ENCODE peak calls at places on chromosomes 3 and 15, in six cellular contexts. Q, L, M, E, Y and V are unnamed samples. For H3K27me3, the result is how much of the 10 kb centered on the place peaks cover.

GRCh38 chr3:108051005-108051404 is 39.8 kb downstream of the CD47 start:
- DNase-seq in Q (no peak), L (no peak), M (no peak), E (no peak), Y (no peak), V (no peak)

GRCh38 chr15:44811347-44811746 is 75.0 kb downstream of the TRIM69 start:
- DNase-seq in Q (no peak), L (peak), M (no peak), E (no peak), Y (no peak), V (no peak)

GRCh38 chr15:85507114-85507513 is 126.7 kb downstream of the AKAP13 start:
- DNase-seq in Q (no peak), L (no peak), M (no peak), E (no peak), Y (no peak), V (no peak)

GRCh38 chr3:144343777-144344176 is 372.2 kb downstream of the DIPK2A start:
- DNase-seq in Q (no peak), L (no peak), M (no peak), E (no peak), Y (no peak), V (no peak)

GRCh38 chr15:70576683-70577082 is 186.7 kb downstream of the UACA start:
- DNase-seq in Q (no peak), L (no peak), M (no peak), E (no peak), Y (no peak), V (no peak)

GRCh38 chr15:62392411-62392810 is 227.3 kb upstream of the C2CD4B start:
- DNase-seq in Q (peak), L (no peak), M (no peak), E (no peak), Y (no peak), V (no peak)

GRCh38 chr3:73546961-73547360 is 77.8 kb downstream of the PDZRN3 start:
- DNase-seq in Q (no peak), L (no peak), M (no peak), E (no peak), Y (no peak), V (no peak)

GRCh38 chr3:158360756-158361448 is 210.1 kb upstream of the MLF1 start:
- DNase-seq in Q (no peak), L (no peak), M (no peak), E (no peak), Y (no peak), V (no peak)

GRCh38 chr15:94042163-94042954 is 189.0 kb upstream of the MCTP2 start:
- DNase-seq in Q (no peak), L (no peak), M (no peak), E (no peak), Y (no peak), V (no peak)

GRCh38 chr15:51366911-51367310 is 25.5 kb downstream of the GLDN start:
- DNase-seq in Q (no peak), L (no peak), M (no peak), E (no peak), Y (no peak), V (no peak)

GRCh38 chr3:135020181-135020580 is 225.1 kb downstream of the EPHB1 start:
- DNase-seq in Q (no peak), L (no peak), M (no peak), E (no peak), Y (no peak), V (no peak)

GRCh38 chr3:141952611-141953010 is 76.2 kb downstream of the ATP1B3 start:
- DNase-seq in Q (no peak), L (no peak), M (no peak), E (no peak), Y (no peak), V (no peak)

GRCh38 chr15:40190591-40190990 is 29.7 kb downstream of the BUB1B start:
- DNase-seq in Q (no peak), L (no peak), M (no peak), E (no peak), Y (no peak), V (no peak)

GRCh38 chr3:63351159-63352007 is 73.3 kb downstream of the SYNPR start:
- DNase-seq in Q (peak), L (peak), M (peak), E (no peak), Y (no peak), V (no peak)

GRCh38 chr3:182482692-182483091 is 310.6 kb upstream of the ATP11B start:
- DNase-seq in Q (no peak), L (no peak), M (no peak), E (no peak), Y (no peak), V (no peak)

DNA sequence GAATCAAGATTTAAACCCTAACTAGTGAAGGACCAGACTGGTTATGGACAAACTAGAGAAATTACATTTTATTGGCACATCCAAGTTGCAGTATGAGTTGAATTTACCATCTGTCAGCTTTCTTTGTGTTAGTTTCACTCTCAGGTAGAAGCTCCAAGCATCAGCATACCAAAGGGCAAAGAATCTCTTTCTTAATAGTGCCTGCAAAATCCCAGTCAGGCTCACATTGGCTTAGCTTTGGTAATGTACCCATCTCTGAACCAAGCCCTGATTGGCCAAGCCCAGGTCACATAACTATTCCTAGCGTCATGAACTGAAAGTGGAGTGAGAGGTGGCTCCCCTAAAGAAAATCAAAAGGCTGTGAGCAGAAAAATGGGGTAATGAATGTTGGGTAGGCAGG is 66.9 kb downstream of the CCNL1 start:
- DNase-seq in Q (peak), L (no peak), M (no peak), E (no peak), Y (no peak), V (no peak)
- H3K4me3 ChIP-seq in Q (no peak), L (no peak), M (no peak), E (no peak), Y (no peak), V (no peak)

DNA sequence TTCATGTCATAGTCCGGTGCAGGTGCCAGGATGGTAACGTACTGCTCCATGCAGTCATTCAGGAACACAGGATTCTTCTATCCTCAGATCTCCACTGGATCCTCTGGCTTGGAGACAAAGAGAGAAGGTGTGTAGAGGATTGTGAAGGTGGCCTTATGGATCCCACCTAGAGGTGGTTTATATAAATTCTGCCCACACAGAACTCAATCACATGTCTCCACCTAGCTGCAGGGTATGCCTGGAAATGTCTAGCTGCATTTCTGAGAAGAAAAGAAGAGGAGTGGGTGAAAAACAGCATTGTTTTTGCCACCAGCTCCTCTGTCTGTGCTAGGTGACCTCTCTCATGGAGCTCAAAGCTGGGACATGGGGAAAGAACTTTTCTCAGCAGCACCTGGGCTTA is 478.7 kb downstream of the PDCD6IP start:
- DNase-seq in Q (no peak), L (no peak), M (no peak), E (no peak), Y (no peak), V (no peak)
- TF ChIP-seq CTCF in Q (peak), L (no peak), M (peak), E (no peak), Y (no peak), V (no peak)

DNA sequence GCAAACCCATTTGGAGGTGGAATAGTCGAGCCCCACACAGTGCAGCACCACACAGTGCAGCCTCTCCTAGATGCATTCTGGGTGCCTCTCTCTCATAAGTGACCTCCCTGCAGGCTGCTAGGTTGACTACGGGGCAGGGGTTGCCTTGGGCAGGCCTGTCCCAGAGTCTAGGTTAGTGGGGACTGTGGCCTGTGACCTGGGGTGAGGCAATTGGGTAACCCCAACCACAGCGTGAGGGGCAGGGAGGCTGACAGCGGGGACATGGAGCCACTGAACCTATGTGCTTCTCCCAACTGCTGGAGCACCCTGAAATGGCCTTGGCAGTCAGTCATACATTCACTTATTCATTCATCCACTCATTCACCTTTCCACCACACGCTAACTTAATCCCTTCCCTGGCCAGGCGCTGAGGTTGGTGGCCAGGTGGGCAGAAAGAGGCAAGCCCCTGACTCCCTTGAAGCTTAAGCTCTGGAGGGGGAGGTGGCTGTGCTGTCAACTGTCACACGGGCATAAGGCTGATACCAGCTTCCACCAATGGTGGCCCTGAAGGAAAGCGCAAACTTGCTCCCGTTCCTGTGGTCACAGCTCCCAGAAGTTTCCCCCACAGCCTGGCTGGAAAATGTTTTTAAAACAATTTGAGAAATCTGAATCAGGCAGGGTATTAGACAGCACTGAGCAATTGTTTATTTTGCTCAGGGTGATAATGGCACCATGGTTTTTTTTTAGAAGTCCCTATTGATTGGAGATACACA is 46.2 kb downstream of the WNT7A start:
- DNase-seq in Q (no peak), L (no peak), M (no peak), E (no peak), Y (no peak), V (no peak)
- H3K27me3 ChIP-seq in Q (under half), L (under half), M (under half), E (under half), Y (half or more), V (under half)

DNA sequence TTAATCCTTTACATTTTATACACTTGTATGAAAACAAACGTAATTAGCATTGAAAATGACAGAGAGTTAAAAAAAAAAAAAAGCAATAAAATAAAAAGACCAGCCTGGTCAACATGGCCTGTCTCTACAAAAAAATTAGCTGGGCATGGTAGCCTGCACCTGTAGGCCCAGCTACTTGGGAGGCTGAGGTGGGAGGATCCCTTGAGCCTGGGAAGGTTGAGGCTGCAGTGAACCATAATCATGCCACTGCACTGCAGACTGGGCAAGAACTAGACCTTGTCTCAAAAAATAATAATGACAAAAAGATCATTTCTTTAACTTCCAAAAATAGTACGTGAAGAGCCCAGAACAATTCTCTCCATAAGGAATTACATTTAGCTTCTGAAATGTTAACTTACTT is 1.9 kb downstream of the SSR3 start:
- DNase-seq in Q (no peak), L (no peak), M (no peak), E (no peak), Y (no peak), V (no peak)
- H3K4me3 ChIP-seq in Q (peak), L (no peak), M (peak), E (no peak), Y (peak), V (peak)

GRCh38 chr3:125916376-125916978 is 52.5 kb upstream of the ROPN1B start:
- DNase-seq in Q (peak), L (peak), M (peak), E (peak), Y (peak), V (peak)
- TF ChIP-seq CTCF in Q (peak), L (no peak), M (peak), E (no peak), Y (peak), V (no peak)

DNA sequence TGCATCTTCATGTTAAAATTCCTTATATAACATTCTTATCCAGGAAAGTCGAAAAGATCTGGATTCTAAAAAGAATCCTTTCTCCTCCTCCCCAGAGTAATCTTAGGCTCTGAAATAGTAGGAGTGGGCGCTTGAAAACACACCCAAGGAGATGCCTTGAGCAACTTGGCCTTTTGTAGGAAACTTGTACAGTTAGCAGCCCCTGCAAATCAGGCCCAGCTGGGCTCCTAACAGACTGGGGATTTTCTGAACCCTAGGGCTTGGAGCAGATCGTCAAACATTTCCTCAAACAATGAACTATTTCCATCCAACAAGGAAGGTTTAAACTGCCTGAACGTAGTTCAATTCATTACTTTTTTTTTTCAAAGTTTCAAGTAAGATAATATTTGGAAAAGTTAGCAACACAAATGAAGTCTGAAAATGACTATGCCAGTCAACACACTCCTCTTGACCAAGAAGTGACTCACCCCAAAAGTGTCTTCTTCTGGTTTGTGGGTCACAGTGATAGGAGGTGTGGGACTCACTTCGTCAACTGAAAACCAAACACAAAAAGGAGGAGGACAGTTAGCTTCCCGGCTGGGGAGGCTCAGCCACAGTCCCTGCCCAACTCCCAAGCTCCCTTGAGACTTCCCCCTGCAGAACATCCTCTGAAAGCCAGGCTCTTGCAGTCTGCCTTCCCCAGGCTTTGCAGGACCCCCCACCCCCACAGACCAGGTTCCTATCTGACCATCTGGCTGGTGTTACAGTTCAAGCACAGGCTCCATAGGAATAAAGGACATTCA is 129.7 kb downstream of the NTRK3 start:
- DNase-seq in Q (no peak), L (no peak), M (no peak), E (no peak), Y (no peak), V (no peak)
- H3K27me3 ChIP-seq in Q (under half), L (under half), M (under half), E (under half), Y (under half), V (under half)

GRCh38 chr3:111676177-111677021 is 81.3 kb upstream of the ZBED2 start:
- DNase-seq in Q (no peak), L (no peak), M (no peak), E (peak), Y (no peak), V (no peak)
- H3K4me3 ChIP-seq in Q (peak), L (peak), M (no peak), E (no peak), Y (peak), V (peak)